ENCODE peak calls at places on chromosomes 7 and 10, in eight cellular contexts. One of them, this sample, is unnamed.

GRCh38 chr7:12630615-12630884 is 56.9 kb upstream of the ARL4A start:
- DNase-seq in CD4-positive, alpha-beta memory T cell: no peak
- DNase-seq in cardiac muscle cell: no peak
- DNase-seq in aorta: no peak
- DNase-seq in IMR-90: no peak
- DNase-seq in CD8-positive, alpha-beta memory T cell: no peak
- DNase-seq in WERI-Rb-1: peak
- DNase-seq in esophagus squamous epithelium: no peak
- DNase-seq in this sample: peak

GRCh38 chr10:73625004-73625883 is 16.0 kb downstream of the MYOZ1 start:
- DNase-seq in CD4-positive, alpha-beta memory T cell: peak
- DNase-seq in IMR-90: peak
- DNase-seq in CD8-positive, alpha-beta memory T cell: no peak
- DNase-seq in aorta: no peak
- DNase-seq in esophagus squamous epithelium: no peak
- DNase-seq in WERI-Rb-1: peak
- DNase-seq in cardiac muscle cell: peak
- DNase-seq in this sample: peak

GRCh38 chr10:70549962-70550845 is 52.3 kb downstream of the PRF1 start:
- DNase-seq in esophagus squamous epithelium: no peak
- DNase-seq in CD4-positive, alpha-beta memory T cell: peak
- DNase-seq in aorta: peak
- DNase-seq in CD8-positive, alpha-beta memory T cell: peak
- DNase-seq in cardiac muscle cell: peak
- DNase-seq in IMR-90: peak
- DNase-seq in WERI-Rb-1: peak
- DNase-seq in this sample: peak

GRCh38 chr10:43878386-43878785 is 229.7 kb upstream of the ZNF32 start:
- DNase-seq in esophagus squamous epithelium: no peak
- DNase-seq in WERI-Rb-1: no peak
- DNase-seq in CD8-positive, alpha-beta memory T cell: no peak
- DNase-seq in cardiac muscle cell: no peak
- DNase-seq in IMR-90: no peak
- DNase-seq in CD4-positive, alpha-beta memory T cell: no peak
- DNase-seq in aorta: peak
- DNase-seq in this sample: no peak

GRCh38 chr10:121580276-121581116 is 17.7 kb downstream of the FGFR2 start:
- DNase-seq in CD4-positive, alpha-beta memory T cell: no peak
- DNase-seq in esophagus squamous epithelium: no peak
- DNase-seq in CD8-positive, alpha-beta memory T cell: no peak
- DNase-seq in WERI-Rb-1: peak
- DNase-seq in IMR-90: no peak
- DNase-seq in cardiac muscle cell: no peak
- DNase-seq in aorta: no peak
- DNase-seq in this sample: no peak

GRCh38 chr10:14185501-14186045 is 145.2 kb downstream of the FRMD4A start:
- DNase-seq in CD4-positive, alpha-beta memory T cell: no peak
- DNase-seq in aorta: no peak
- DNase-seq in cardiac muscle cell: peak
- DNase-seq in CD8-positive, alpha-beta memory T cell: peak
- DNase-seq in esophagus squamous epithelium: no peak
- DNase-seq in IMR-90: peak
- DNase-seq in WERI-Rb-1: peak
- DNase-seq in this sample: peak

GRCh38 chr10:11005626-11006427 is 11.8 kb upstream of the CELF2 start:
- DNase-seq in aorta: no peak
- DNase-seq in CD8-positive, alpha-beta memory T cell: no peak
- DNase-seq in IMR-90: no peak
- DNase-seq in CD4-positive, alpha-beta memory T cell: no peak
- DNase-seq in esophagus squamous epithelium: no peak
- DNase-seq in WERI-Rb-1: no peak
- DNase-seq in cardiac muscle cell: no peak
- DNase-seq in this sample: no peak

GRCh38 chr7:99112097-99112496 is 31.8 kb downstream of the SMURF1 start:
- DNase-seq in WERI-Rb-1: no peak
- DNase-seq in cardiac muscle cell: no peak
- DNase-seq in esophagus squamous epithelium: no peak
- DNase-seq in CD8-positive, alpha-beta memory T cell: no peak
- DNase-seq in IMR-90: no peak
- DNase-seq in CD4-positive, alpha-beta memory T cell: no peak
- DNase-seq in aorta: no peak
- DNase-seq in this sample: no peak

GRCh38 chr10:7102557-7103349 is 308.1 kb downstream of the SFMBT2 start:
- DNase-seq in CD8-positive, alpha-beta memory T cell: no peak
- DNase-seq in IMR-90: no peak
- DNase-seq in esophagus squamous epithelium: no peak
- DNase-seq in WERI-Rb-1: no peak
- DNase-seq in aorta: no peak
- DNase-seq in cardiac muscle cell: no peak
- DNase-seq in CD4-positive, alpha-beta memory T cell: no peak
- DNase-seq in this sample: no peak

GRCh38 chr7:36777062-36777461 is 52.8 kb upstream of the AOAH start:
- DNase-seq in CD4-positive, alpha-beta memory T cell: peak
- DNase-seq in aorta: no peak
- DNase-seq in esophagus squamous epithelium: no peak
- DNase-seq in IMR-90: no peak
- DNase-seq in WERI-Rb-1: no peak
- DNase-seq in CD8-positive, alpha-beta memory T cell: peak
- DNase-seq in cardiac muscle cell: no peak
- DNase-seq in this sample: no peak

GRCh38 chr7:140726304-140726703 is 29.8 kb downstream of the NDUFB2 start:
- DNase-seq in aorta: no peak
- DNase-seq in IMR-90: peak
- DNase-seq in CD8-positive, alpha-beta memory T cell: no peak
- DNase-seq in cardiac muscle cell: no peak
- DNase-seq in WERI-Rb-1: no peak
- DNase-seq in esophagus squamous epithelium: no peak
- DNase-seq in CD4-positive, alpha-beta memory T cell: no peak
- DNase-seq in this sample: peak

GRCh38 chr7:99146979-99147378 is 3.1 kb upstream of the SMURF1 start:
- DNase-seq in CD8-positive, alpha-beta memory T cell: no peak
- DNase-seq in esophagus squamous epithelium: no peak
- DNase-seq in WERI-Rb-1: no peak
- DNase-seq in IMR-90: no peak
- DNase-seq in cardiac muscle cell: no peak
- DNase-seq in CD4-positive, alpha-beta memory T cell: no peak
- DNase-seq in aorta: no peak
- DNase-seq in this sample: no peak

DNA sequence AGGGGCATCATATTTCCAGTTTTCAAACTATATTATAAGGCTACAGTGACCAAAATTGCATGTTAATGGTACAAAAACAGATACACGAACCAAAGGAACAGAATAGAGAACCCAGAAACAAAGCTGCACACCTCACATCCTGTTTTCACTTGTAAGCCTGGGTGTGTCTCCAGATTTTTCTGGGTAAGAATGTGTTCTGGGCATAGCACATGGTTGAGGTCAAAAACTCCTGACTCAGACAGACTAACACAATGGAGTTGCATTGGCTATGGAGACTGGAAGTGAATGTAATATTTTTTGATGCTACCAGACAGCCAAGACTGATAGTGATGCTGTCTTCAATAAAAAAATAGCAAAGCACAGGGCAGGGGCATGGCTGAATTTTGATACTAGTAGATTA is 1175.2 kb downstream of the NXPH1 start:
- DNase-seq in IMR-90: no peak
- DNase-seq in CD8-positive, alpha-beta memory T cell: no peak
- DNase-seq in cardiac muscle cell: no peak
- DNase-seq in CD4-positive, alpha-beta memory T cell: no peak
- DNase-seq in esophagus squamous epithelium: no peak
- DNase-seq in WERI-Rb-1: no peak
- DNase-seq in aorta: no peak
- DNase-seq in this sample: peak
- H3K27ac ChIP-seq in IMR-90: no peak
- H3K27ac ChIP-seq in CD8-positive, alpha-beta memory T cell: no peak
- H3K27ac ChIP-seq in cardiac muscle cell: no peak
- H3K27ac ChIP-seq in CD4-positive, alpha-beta memory T cell: no peak
- H3K27ac ChIP-seq in esophagus squamous epithelium: no peak
- H3K27ac ChIP-seq in WERI-Rb-1: no peak
- H3K27ac ChIP-seq in aorta: no peak
- H3K27ac ChIP-seq in this sample: no peak

GRCh38 chr10:62616885-62617635 is 187.5 kb upstream of the ADO start:
- DNase-seq in WERI-Rb-1: no peak
- DNase-seq in CD8-positive, alpha-beta memory T cell: no peak
- DNase-seq in esophagus squamous epithelium: no peak
- DNase-seq in aorta: no peak
- DNase-seq in cardiac muscle cell: no peak
- DNase-seq in CD4-positive, alpha-beta memory T cell: no peak
- DNase-seq in IMR-90: no peak
- DNase-seq in this sample: no peak
- H3K27ac ChIP-seq in WERI-Rb-1: no peak
- H3K27ac ChIP-seq in CD8-positive, alpha-beta memory T cell: no peak
- H3K27ac ChIP-seq in esophagus squamous epithelium: no peak
- H3K27ac ChIP-seq in aorta: no peak
- H3K27ac ChIP-seq in cardiac muscle cell: no peak
- H3K27ac ChIP-seq in CD4-positive, alpha-beta memory T cell: no peak
- H3K27ac ChIP-seq in IMR-90: no peak
- H3K27ac ChIP-seq in this sample: no peak

GRCh38 chr10:119671381-119671780 is 20.2 kb downstream of the BAG3 start:
- DNase-seq in IMR-90: no peak
- DNase-seq in CD4-positive, alpha-beta memory T cell: no peak
- DNase-seq in esophagus squamous epithelium: no peak
- DNase-seq in aorta: no peak
- DNase-seq in CD8-positive, alpha-beta memory T cell: no peak
- DNase-seq in cardiac muscle cell: no peak
- DNase-seq in WERI-Rb-1: no peak
- DNase-seq in this sample: no peak

GRCh38 chr10:119670717-119671116 is 19.5 kb downstream of the BAG3 start:
- DNase-seq in IMR-90: peak
- DNase-seq in aorta: no peak
- DNase-seq in cardiac muscle cell: no peak
- DNase-seq in WERI-Rb-1: no peak
- DNase-seq in esophagus squamous epithelium: no peak
- DNase-seq in CD4-positive, alpha-beta memory T cell: no peak
- DNase-seq in CD8-positive, alpha-beta memory T cell: no peak
- DNase-seq in this sample: peak

GRCh38 chr10:119668461-119668860 is 17.3 kb downstream of the BAG3 start:
- DNase-seq in cardiac muscle cell: no peak
- DNase-seq in IMR-90: no peak
- DNase-seq in esophagus squamous epithelium: no peak
- DNase-seq in aorta: no peak
- DNase-seq in WERI-Rb-1: no peak
- DNase-seq in CD4-positive, alpha-beta memory T cell: no peak
- DNase-seq in CD8-positive, alpha-beta memory T cell: no peak
- DNase-seq in this sample: no peak

GRCh38 chr10:119669331-119669730 is 18.2 kb downstream of the BAG3 start:
- DNase-seq in CD4-positive, alpha-beta memory T cell: no peak
- DNase-seq in aorta: no peak
- DNase-seq in cardiac muscle cell: no peak
- DNase-seq in IMR-90: no peak
- DNase-seq in esophagus squamous epithelium: no peak
- DNase-seq in WERI-Rb-1: no peak
- DNase-seq in CD8-positive, alpha-beta memory T cell: no peak
- DNase-seq in this sample: no peak

DNA sequence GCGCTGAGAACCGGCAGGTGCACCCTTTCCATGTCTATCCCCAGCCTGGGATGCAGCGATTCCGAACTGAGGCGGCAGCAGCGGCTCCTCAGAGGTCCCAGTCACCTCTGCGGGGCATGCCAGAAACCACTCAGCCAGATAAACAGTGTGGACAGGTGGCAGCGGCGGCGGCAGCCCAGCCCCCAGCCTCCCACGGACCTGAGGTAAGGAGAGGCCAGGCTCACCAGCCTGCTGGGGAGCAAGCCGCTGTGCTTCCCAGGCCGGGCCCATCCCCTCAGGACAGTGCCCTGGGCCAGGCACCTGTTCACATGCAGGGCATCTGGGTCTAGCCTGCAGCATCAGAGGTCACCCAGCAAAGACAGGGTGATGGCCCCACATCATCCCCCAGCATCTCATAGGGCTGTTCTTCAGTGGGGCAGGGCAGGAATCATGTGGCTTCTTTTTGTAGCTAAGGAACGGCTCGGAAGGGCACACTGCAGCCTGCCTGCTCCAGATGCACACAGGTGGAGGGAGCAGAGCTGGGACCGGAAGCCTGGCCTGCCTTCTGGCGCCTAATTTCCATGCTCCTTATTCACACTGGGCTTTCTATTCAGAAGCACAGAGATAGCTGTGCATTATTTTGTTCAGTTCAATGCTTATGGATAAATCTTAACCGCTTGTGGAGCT is 18.9 kb downstream of the BAG3 start:
- DNase-seq in IMR-90: no peak
- DNase-seq in CD8-positive, alpha-beta memory T cell: no peak
- DNase-seq in aorta: no peak
- DNase-seq in esophagus squamous epithelium: no peak
- DNase-seq in cardiac muscle cell: no peak
- DNase-seq in CD4-positive, alpha-beta memory T cell: no peak
- DNase-seq in WERI-Rb-1: peak
- DNase-seq in this sample: no peak
- H3K27ac ChIP-seq in IMR-90: no peak
- H3K27ac ChIP-seq in CD8-positive, alpha-beta memory T cell: no peak
- H3K27ac ChIP-seq in aorta: no peak
- H3K27ac ChIP-seq in esophagus squamous epithelium: peak
- H3K27ac ChIP-seq in cardiac muscle cell: peak
- H3K27ac ChIP-seq in CD4-positive, alpha-beta memory T cell: no peak
- H3K27ac ChIP-seq in WERI-Rb-1: peak
- H3K27ac ChIP-seq in this sample: no peak

GRCh38 chr7:325811-326210 is 35.8 kb downstream of the FOXL3 start:
- DNase-seq in WERI-Rb-1: no peak
- DNase-seq in IMR-90: no peak
- DNase-seq in CD4-positive, alpha-beta memory T cell: no peak
- DNase-seq in cardiac muscle cell: no peak
- DNase-seq in esophagus squamous epithelium: no peak
- DNase-seq in CD8-positive, alpha-beta memory T cell: no peak
- DNase-seq in aorta: no peak
- DNase-seq in this sample: no peak
- H3K27ac ChIP-seq in WERI-Rb-1: no peak
- H3K27ac ChIP-seq in IMR-90: no peak
- H3K27ac ChIP-seq in CD4-positive, alpha-beta memory T cell: no peak
- H3K27ac ChIP-seq in cardiac muscle cell: no peak
- H3K27ac ChIP-seq in esophagus squamous epithelium: no peak
- H3K27ac ChIP-seq in CD8-positive, alpha-beta memory T cell: no peak
- H3K27ac ChIP-seq in aorta: no peak
- H3K27ac ChIP-seq in this sample: no peak

GRCh38 chr7:92133133-92133736 is 1.0 kb downstream of the CYP51A1 start:
- DNase-seq in WERI-Rb-1: no peak
- DNase-seq in IMR-90: no peak
- DNase-seq in CD4-positive, alpha-beta memory T cell: no peak
- DNase-seq in CD8-positive, alpha-beta memory T cell: no peak
- DNase-seq in esophagus squamous epithelium: no peak
- DNase-seq in cardiac muscle cell: no peak
- DNase-seq in aorta: no peak
- DNase-seq in this sample: peak
- H3K27ac ChIP-seq in WERI-Rb-1: peak
- H3K27ac ChIP-seq in IMR-90: peak
- H3K27ac ChIP-seq in CD4-positive, alpha-beta memory T cell: peak
- H3K27ac ChIP-seq in CD8-positive, alpha-beta memory T cell: peak
- H3K27ac ChIP-seq in esophagus squamous epithelium: peak
- H3K27ac ChIP-seq in cardiac muscle cell: peak
- H3K27ac ChIP-seq in aorta: no peak
- H3K27ac ChIP-seq in this sample: peak

DNA sequence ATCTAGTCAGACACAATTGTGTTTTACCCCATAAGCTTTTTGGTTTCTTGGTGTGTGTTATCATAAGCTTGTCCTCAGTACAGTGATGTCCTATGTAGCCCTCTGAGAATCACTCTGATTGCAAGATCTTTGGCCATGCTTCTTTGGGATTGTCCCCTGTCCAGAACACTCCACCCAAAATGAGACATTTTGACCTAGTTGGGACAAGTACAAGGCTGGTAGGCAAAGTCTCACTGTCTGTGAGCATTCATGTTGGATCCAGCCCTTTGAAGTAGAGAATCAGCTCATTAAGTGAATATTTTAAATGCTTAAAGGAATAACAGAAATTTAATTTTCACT is 28.9 kb upstream of the PCGF5 start:
- DNase-seq in aorta: no peak
- DNase-seq in CD8-positive, alpha-beta memory T cell: no peak
- DNase-seq in esophagus squamous epithelium: no peak
- DNase-seq in WERI-Rb-1: no peak
- DNase-seq in IMR-90: no peak
- DNase-seq in CD4-positive, alpha-beta memory T cell: no peak
- DNase-seq in cardiac muscle cell: no peak
- DNase-seq in this sample: no peak
- H3K27ac ChIP-seq in aorta: peak
- H3K27ac ChIP-seq in CD8-positive, alpha-beta memory T cell: no peak
- H3K27ac ChIP-seq in esophagus squamous epithelium: no peak
- H3K27ac ChIP-seq in WERI-Rb-1: no peak
- H3K27ac ChIP-seq in IMR-90: no peak
- H3K27ac ChIP-seq in CD4-positive, alpha-beta memory T cell: no peak
- H3K27ac ChIP-seq in cardiac muscle cell: no peak
- H3K27ac ChIP-seq in this sample: no peak